ENCODE peak calls at places on chromosome X, in four cellular contexts. One of them, this sample, is unnamed.

GRCh38 chrX:108001218-108001814 is 19.1 kb upstream of the TEX13B start:
- DNase-seq in T-helper 9 cell: no peak
- DNase-seq in cardiac muscle cell: peak
- DNase-seq in T-helper 1 cell: peak
- DNase-seq in this sample: no peak

GRCh38 chrX:113384628-113385027 is 544.0 kb upstream of the AMOT start:
- DNase-seq in cardiac muscle cell: no peak
- DNase-seq in T-helper 1 cell: no peak
- DNase-seq in T-helper 9 cell: no peak
- DNase-seq in this sample: peak

GRCh38 chrX:105758784-105759183 is 63.6 kb upstream of the NRK start:
- DNase-seq in T-helper 9 cell: no peak
- DNase-seq in T-helper 1 cell: no peak
- DNase-seq in cardiac muscle cell: no peak
- DNase-seq in this sample: no peak

GRCh38 chrX:115017455-115017854 is at the start of gene IL13RA2:
- DNase-seq in cardiac muscle cell: no peak
- DNase-seq in T-helper 9 cell: no peak
- DNase-seq in T-helper 1 cell: no peak
- DNase-seq in this sample: no peak

GRCh38 chrX:120604359-120604782 is 470 bp downstream of the MCTS1 start:
- DNase-seq in cardiac muscle cell: peak
- DNase-seq in T-helper 9 cell: peak
- DNase-seq in T-helper 1 cell: peak
- DNase-seq in this sample: no peak

GRCh38 chrX:132171881-132172280 is 44.1 kb upstream of the FRMD7 start:
- DNase-seq in T-helper 1 cell: no peak
- DNase-seq in T-helper 9 cell: no peak
- DNase-seq in cardiac muscle cell: no peak
- DNase-seq in this sample: no peak

GRCh38 chrX:120517936-120518335 is 42.8 kb downstream of the CUL4B start:
- DNase-seq in T-helper 9 cell: no peak
- DNase-seq in T-helper 1 cell: no peak
- DNase-seq in cardiac muscle cell: no peak
- DNase-seq in this sample: no peak

GRCh38 chrX:70481424-70481823 is 36.8 kb downstream of the DLG3 start:
- DNase-seq in T-helper 1 cell: no peak
- DNase-seq in T-helper 9 cell: no peak
- DNase-seq in cardiac muscle cell: peak
- DNase-seq in this sample: no peak

GRCh38 chrX:31228909-31229308 is 157.1 kb upstream of the FTHL17 start:
- DNase-seq in cardiac muscle cell: no peak
- DNase-seq in T-helper 9 cell: no peak
- DNase-seq in T-helper 1 cell: no peak
- DNase-seq in this sample: no peak

GRCh38 chrX:19272452-19272851 is 71.3 kb upstream of the PDHA1 start:
- DNase-seq in cardiac muscle cell: no peak
- DNase-seq in T-helper 9 cell: no peak
- DNase-seq in T-helper 1 cell: no peak
- DNase-seq in this sample: no peak

GRCh38 chrX:148601034-148601433 is 100.6 kb downstream of the AFF2 start:
- DNase-seq in cardiac muscle cell: no peak
- DNase-seq in T-helper 1 cell: no peak
- DNase-seq in T-helper 9 cell: no peak
- DNase-seq in this sample: no peak

GRCh38 chrX:140480765-140481164 is 24.1 kb downstream of the SOX3 start:
- DNase-seq in T-helper 9 cell: no peak
- DNase-seq in T-helper 1 cell: no peak
- DNase-seq in cardiac muscle cell: no peak
- DNase-seq in this sample: no peak

GRCh38 chrX:119579414-119579813 is 5.1 kb downstream of the UBE2A start:
- DNase-seq in T-helper 9 cell: no peak
- DNase-seq in cardiac muscle cell: no peak
- DNase-seq in T-helper 1 cell: no peak
- DNase-seq in this sample: no peak

GRCh38 chrX:40964633-40965586 is 120.3 kb upstream of the USP9X start:
- DNase-seq in T-helper 1 cell: no peak
- DNase-seq in cardiac muscle cell: no peak
- DNase-seq in T-helper 9 cell: no peak
- DNase-seq in this sample: no peak

GRCh38 chrX:109714340-109714958 is 18.6 kb downstream of the ACSL4 start:
- DNase-seq in cardiac muscle cell: no peak
- DNase-seq in T-helper 9 cell: no peak
- DNase-seq in T-helper 1 cell: no peak
- DNase-seq in this sample: no peak

GRCh38 chrX:74422576-74423288 is 1.4 kb downstream of the SLC16A2 start:
- DNase-seq in cardiac muscle cell: peak
- DNase-seq in T-helper 1 cell: no peak
- DNase-seq in T-helper 9 cell: no peak
- DNase-seq in this sample: peak

GRCh38 chrX:40108084-40108958 is 10.6 kb upstream of the BCOR start:
- DNase-seq in T-helper 1 cell: no peak
- DNase-seq in cardiac muscle cell: peak
- DNase-seq in T-helper 9 cell: no peak
- DNase-seq in this sample: no peak

GRCh38 chrX:131746491-131746968 is 202.7 kb downstream of the OR13H1 start:
- DNase-seq in T-helper 9 cell: peak
- DNase-seq in cardiac muscle cell: no peak
- DNase-seq in T-helper 1 cell: peak
- DNase-seq in this sample: no peak

GRCh38 chrX:139290310-139290709 is 240.2 kb upstream of the F9 start:
- DNase-seq in cardiac muscle cell: no peak
- DNase-seq in T-helper 9 cell: no peak
- DNase-seq in T-helper 1 cell: peak
- DNase-seq in this sample: no peak

GRCh38 chrX:10217218-10217617 is 60.4 kb downstream of the CLCN4 start:
- DNase-seq in cardiac muscle cell: no peak
- DNase-seq in T-helper 1 cell: no peak
- DNase-seq in T-helper 9 cell: no peak
- DNase-seq in this sample: no peak

GRCh38 chrX:153848325-153848724 is 18.0 kb upstream of the PDZD4 start:
- DNase-seq in T-helper 9 cell: no peak
- DNase-seq in cardiac muscle cell: no peak
- DNase-seq in T-helper 1 cell: no peak
- DNase-seq in this sample: no peak

GRCh38 chrX:32644476-32644875 is 566.9 kb downstream of the DMD start:
- DNase-seq in T-helper 1 cell: no peak
- DNase-seq in T-helper 9 cell: no peak
- DNase-seq in cardiac muscle cell: no peak
- DNase-seq in this sample: no peak

GRCh38 chrX:102712967-102713677 is 874 bp downstream of the GPRASP2 start:
- DNase-seq in T-helper 9 cell: no peak
- DNase-seq in cardiac muscle cell: peak
- DNase-seq in T-helper 1 cell: no peak
- DNase-seq in this sample: peak

GRCh38 chrX:155027509-155028066 is 944 bp downstream of the FUNDC2 start:
- DNase-seq in T-helper 9 cell: no peak
- DNase-seq in T-helper 1 cell: peak
- DNase-seq in cardiac muscle cell: no peak
- DNase-seq in this sample: peak

GRCh38 chrX:76454456-76454927 is 27.0 kb downstream of the MAGEE1 start:
- DNase-seq in T-helper 1 cell: peak
- DNase-seq in cardiac muscle cell: peak
- DNase-seq in T-helper 9 cell: no peak
- DNase-seq in this sample: peak

GRCh38 chrX:124395145-124395858 is 48.9 kb downstream of the SH2D1A start:
- DNase-seq in cardiac muscle cell: no peak
- DNase-seq in T-helper 1 cell: no peak
- DNase-seq in T-helper 9 cell: no peak
- DNase-seq in this sample: no peak

GRCh38 chrX:109889289-109890006 is 113.5 kb upstream of the TMEM164 start:
- DNase-seq in cardiac muscle cell: peak
- DNase-seq in T-helper 9 cell: no peak
- DNase-seq in T-helper 1 cell: no peak
- DNase-seq in this sample: peak

GRCh38 chrX:154698630-154699248 is 45.4 kb upstream of the CTAG2 start:
- DNase-seq in T-helper 9 cell: no peak
- DNase-seq in T-helper 1 cell: no peak
- DNase-seq in cardiac muscle cell: no peak
- DNase-seq in this sample: no peak

GRCh38 chrX:9676738-9677097 is 88.9 kb downstream of the GPR143 start:
- DNase-seq in T-helper 1 cell: peak
- DNase-seq in cardiac muscle cell: no peak
- DNase-seq in T-helper 9 cell: no peak
- DNase-seq in this sample: no peak

GRCh38 chrX:23634181-23634580 is 33.1 kb upstream of the PRDX4 start:
- DNase-seq in cardiac muscle cell: no peak
- DNase-seq in T-helper 1 cell: no peak
- DNase-seq in T-helper 9 cell: no peak
- DNase-seq in this sample: peak

GRCh38 chrX:72306851-72307645 is 1.3 kb upstream of the CITED1 start:
- DNase-seq in T-helper 1 cell: peak
- DNase-seq in T-helper 9 cell: no peak
- DNase-seq in cardiac muscle cell: peak
- DNase-seq in this sample: peak

GRCh38 chrX:12956704-12957541 is 18.0 kb upstream of the TMSB4X start:
- DNase-seq in cardiac muscle cell: no peak
- DNase-seq in T-helper 1 cell: peak
- DNase-seq in T-helper 9 cell: peak
- DNase-seq in this sample: peak

GRCh38 chrX:136588060-136588459 is 56.0 kb downstream of the VGLL1 start:
- DNase-seq in T-helper 9 cell: no peak
- DNase-seq in cardiac muscle cell: no peak
- DNase-seq in T-helper 1 cell: peak
- DNase-seq in this sample: no peak

This sample was measured in pons.